ENCODE peak calls at places on chromosomes 1 and 21, in four cellular contexts. D is Peyer's patch, O is A549, L is GM20000. K is an unnamed sample.
A peak's percentile ranks its signal among the peaks of the same experiment; 100 is the strongest.

GRCh38 chr21:33313183-33313582 is 11.6 kb upstream of the IFNAR1 start:
- DNase-seq in D (no peak), O (no peak), L (no peak), K (no peak)

GRCh38 chr1:116268211-116268610 is 104.8 kb upstream of the ATP1A1 start:
- DNase-seq in D (peak; percentile 74), O (peak; percentile 4), L (no peak), K (peak; percentile 35)

GRCh38 chr1:15799928-15800835 is 7.3 kb downstream of the UQCRHL start:
- DNase-seq in D (peak; percentile 93), O (peak; percentile 89), L (no peak), K (no peak)

GRCh38 chr1:20426923-20427322 is 59.1 kb downstream of the CAMK2N1 start:
- DNase-seq in D (no peak), O (peak; percentile 22), L (no peak), K (peak; percentile 8)

GRCh38 chr1:107183011-107183410 is 42.2 kb downstream of the NTNG1 start:
- DNase-seq in D (no peak), O (no peak), L (no peak), K (no peak)

GRCh38 chr1:248811514-248812490 is 13.9 kb downstream of the SH3BP5L start:
- DNase-seq in D (no peak), O (no peak), L (peak; percentile 23), K (no peak)

GRCh38 chr1:94819584-94819944 is 593 bp upstream of the SLC44A3 start:
- DNase-seq in D (no peak), O (no peak), L (no peak), K (no peak)

GRCh38 chr1:203440780-203441179 is 34.8 kb upstream of the PRELP start:
- DNase-seq in D (peak; percentile 84), O (no peak), L (peak; percentile 40), K (no peak)

GRCh38 chr1:171084091-171084490 is 6.6 kb upstream of the FMO3 start:
- DNase-seq in D (no peak), O (no peak), L (no peak), K (no peak)

GRCh38 chr1:159012495-159012894 is 2.8 kb downstream of the IFI16 start:
- DNase-seq in D (no peak), O (no peak), L (peak; percentile 28), K (peak; percentile 85)

GRCh38 chr1:214316597-214316996 is 35.6 kb downstream of the SMYD2 start:
- DNase-seq in D (no peak), O (no peak), L (no peak), K (no peak)

GRCh38 chr1:1433804-1434130 is 1.7 kb upstream of the VWA1 start:
- DNase-seq in D (no peak), O (no peak), L (no peak), K (peak; percentile 89)

GRCh38 chr1:52601976-52602327 is 219 bp upstream of the GPX7 start:
- DNase-seq in D (no peak), O (no peak), L (no peak), K (no peak)

GRCh38 chr21:42320791-42321190 is 5.6 kb upstream of the TFF3 start:
- DNase-seq in D (no peak), O (no peak), L (no peak), K (no peak)

GRCh38 chr1:68213843-68214242 is 18.5 kb downstream of the WLS start:
- DNase-seq in D (peak; percentile 49), O (no peak), L (no peak), K (no peak)

GRCh38 chr1:173048629-173049326 is 2.0 kb downstream of the TNFSF18 start:
- DNase-seq in D (no peak), O (no peak), L (no peak), K (no peak)

GRCh38 chr1:209692296-209692695 is 12.3 kb upstream of the HSD11B1 start:
- DNase-seq in D (no peak), O (no peak), L (no peak), K (no peak)

GRCh38 chr1:43121251-43121650 is 50.8 kb downstream of the EBNA1BP2 start:
- DNase-seq in D (no peak), O (no peak), L (no peak), K (no peak)

GRCh38 chr1:65330021-65330420 is 20.7 kb downstream of the DNAJC6 start:
- DNase-seq in D (no peak), O (no peak), L (no peak), K (no peak)

GRCh38 chr1:65339866-65340483 is 30.6 kb downstream of the DNAJC6 start:
- DNase-seq in D (no peak), O (no peak), L (no peak), K (no peak)

GRCh38 chr1:65332821-65333220 is 23.5 kb downstream of the DNAJC6 start:
- DNase-seq in D (no peak), O (no peak), L (no peak), K (no peak)

GRCh38 chr1:65330822-65331221 is 21.5 kb downstream of the DNAJC6 start:
- DNase-seq in D (no peak), O (no peak), L (no peak), K (no peak)

GRCh38 chr1:65334081-65334480 is 24.7 kb downstream of the DNAJC6 start:
- DNase-seq in D (no peak), O (no peak), L (no peak), K (no peak)
- TF ChIP-seq CTCF in D (no peak), O (no peak), L (no peak), K (no peak)

DNA sequence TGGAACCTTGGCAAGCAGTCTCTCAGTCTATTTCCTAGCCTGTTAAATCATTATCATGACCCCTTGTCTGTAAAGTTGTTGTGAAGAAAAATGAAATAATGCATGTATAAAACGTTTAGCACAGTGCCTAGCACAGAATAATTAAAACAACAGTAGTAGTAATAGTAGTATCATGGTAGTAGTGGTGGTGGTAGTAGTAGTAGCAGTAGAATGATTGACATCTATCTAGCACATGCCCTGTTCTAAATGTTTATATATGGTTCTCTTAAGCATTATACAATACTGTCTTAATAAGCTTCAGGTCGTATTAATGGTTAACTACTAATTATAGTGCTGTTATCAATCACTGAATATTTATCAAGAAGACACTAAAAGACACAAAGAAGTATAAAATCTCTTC is 46.7 kb downstream of the GPR3 start:
- DNase-seq in D (no peak), O (no peak), L (no peak), K (no peak)
- TF ChIP-seq CTCF in D (no peak), O (no peak), L (no peak), K (no peak)

GRCh38 chr1:61337037-61337436 is 254.7 kb downstream of the NFIA start:
- DNase-seq in D (no peak), O (no peak), L (no peak), K (no peak)
- TF ChIP-seq CTCF in D (no peak), O (peak; percentile 20), L (no peak), K (no peak)

DNA sequence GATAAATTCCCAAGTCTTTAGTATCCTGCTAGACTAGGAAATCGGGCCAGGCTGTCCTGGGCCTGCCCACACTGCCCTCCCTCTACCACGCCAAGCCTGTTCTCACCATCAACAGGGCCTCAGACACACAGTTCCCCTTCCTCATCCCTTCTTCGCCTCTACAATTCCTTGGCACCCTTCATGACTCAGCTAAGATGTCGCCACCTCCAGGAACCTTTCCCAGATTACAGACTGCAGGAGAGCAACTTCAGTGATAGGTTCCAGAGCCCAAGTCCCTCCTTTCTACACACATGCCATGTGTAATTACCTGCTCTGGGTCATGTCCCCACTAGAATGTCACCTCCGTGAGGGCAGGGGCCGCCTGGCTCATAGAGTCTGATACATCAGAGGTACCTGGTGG is 3.3 kb downstream of the RIMS3 start:
- DNase-seq in D (no peak), O (no peak), L (no peak), K (no peak)
- TF ChIP-seq CTCF in D (no peak), O (no peak), L (no peak), K (no peak)

DNA sequence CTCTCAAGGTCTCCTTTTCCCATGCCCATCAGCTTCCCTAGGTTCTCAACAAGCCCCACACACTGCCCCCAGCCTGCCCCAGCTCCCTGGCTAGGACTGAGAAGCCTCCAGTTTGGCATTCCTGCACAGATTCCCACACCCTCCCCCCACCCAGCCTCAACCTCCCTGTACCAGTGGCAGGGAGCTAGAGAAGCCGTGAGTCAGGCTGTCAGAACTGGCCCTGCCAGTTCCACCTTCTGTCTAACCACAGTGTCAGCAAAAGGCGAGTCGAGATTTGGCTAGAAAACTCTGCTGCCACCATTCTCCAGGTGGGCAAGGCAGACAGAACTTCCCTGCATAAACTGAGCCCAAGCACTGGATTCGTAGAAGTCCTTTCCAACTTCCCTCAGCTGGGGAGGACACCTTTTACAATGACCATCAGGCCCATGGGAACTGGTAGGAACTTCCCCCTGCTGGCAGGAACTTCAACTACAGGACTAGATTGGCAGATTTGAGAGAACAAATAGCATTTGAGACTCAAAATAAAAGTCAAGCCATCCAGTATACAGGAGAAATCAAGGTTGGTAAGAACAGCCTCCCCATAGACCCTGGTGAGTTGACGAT is 31.0 kb downstream of the TNNT2 start:
- DNase-seq in D (peak; percentile 44), O (peak; percentile 73), L (no peak), K (peak; percentile 21)
- TF ChIP-seq CTCF in D (no peak), O (peak; percentile 54), L (no peak), K (no peak)

GRCh38 chr1:103948526-103948925 is 198.8 kb downstream of the AMY1C start:
- DNase-seq in D (no peak), O (no peak), L (no peak), K (no peak)
- TF ChIP-seq CTCF in D (no peak), O (peak; percentile 12), L (no peak), K (no peak)

GRCh38 chr1:222165625-222166024 is 382.3 kb downstream of the HHIPL2 start:
- DNase-seq in D (no peak), O (no peak), L (no peak), K (no peak)

GRCh38 chr1:222167111-222167510 is 380.8 kb downstream of the HHIPL2 start:
- DNase-seq in D (no peak), O (peak; percentile 22), L (peak; percentile 27), K (peak; percentile 41)

GRCh38 chr1:222167896-222168295 is 380.0 kb downstream of the HHIPL2 start:
- DNase-seq in D (no peak), O (no peak), L (no peak), K (no peak)

GRCh38 chr1:222168621-222169020 is 379.3 kb downstream of the HHIPL2 start:
- DNase-seq in D (no peak), O (no peak), L (no peak), K (no peak)

DNA sequence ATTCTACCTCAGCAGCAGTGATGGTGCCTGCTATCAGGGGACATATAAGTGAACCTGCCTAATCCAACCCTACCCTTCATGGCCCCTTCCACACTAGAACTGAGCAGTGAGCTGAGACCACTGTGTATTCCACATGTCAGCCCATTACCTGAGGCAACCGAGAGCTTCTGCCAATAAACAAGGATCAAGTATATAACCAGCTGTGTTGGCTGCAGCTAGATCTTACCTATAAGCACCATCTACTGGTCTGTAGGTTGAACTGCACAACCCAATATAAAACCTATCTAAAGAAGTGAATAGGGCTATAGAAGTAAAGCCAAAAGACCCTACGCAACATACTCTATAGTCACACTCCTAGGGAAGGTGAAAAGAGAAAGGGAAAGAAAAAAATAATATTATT is 376.9 kb downstream of the HHIPL2 start:
- DNase-seq in D (no peak), O (peak; percentile 17), L (peak; percentile 36), K (no peak)
- TF ChIP-seq CTCF in D (no peak), O (peak; percentile 40), L (no peak), K (no peak)

K was measured in activated CD8-positive, alpha-beta T cell treated with anti-CD3 and anti-CD28 coated beads for 36 hours.